ENCODE peak calls at places on chromosomes 16 and 17, in ten cellular contexts. I is GM03348; O is SW480; W is heart left ventricle; S is adrenal gland; Z is iris pigment epithelial cell; G is HEK293T; K is activated CD8-positive, alpha-beta memory T cell treated with anti-CD3 and anti-CD28 coated beads for 24 hours; C is fibroblast of gingiva; N is stimulated activated CD8-positive, alpha-beta memory T cell treated with anti-CD3 and anti-CD28 coated beads, Interleukin-15, amount 100 ng/mL, for 4 hours. Y is an unnamed sample.

GRCh38 chr16:54538241-54538640 is 251.7 kb upstream of the IRX3 start:
- DNase-seq in C (peak), G (no peak), K (no peak), O (no peak), I (peak), W (no peak), N (no peak), S (no peak), Z (no peak), Y (no peak)

GRCh38 chr16:46949216-46949892 is 24.1 kb downstream of the DNAJA2 start:
- DNase-seq in N (no peak), O (no peak), Z (peak), C (no peak), G (no peak), S (no peak), K (no peak), I (no peak), W (no peak), Y (no peak)

GRCh38 chr16:88512728-88513674 is 57.2 kb upstream of the ZC3H18 start:
- DNase-seq in O (no peak), N (no peak), G (no peak), S (no peak), W (no peak), Z (no peak), K (no peak), C (no peak), I (no peak), Y (no peak)

GRCh38 chr17:40553694-40554534 is 11.4 kb downstream of the CCR7 start:
- DNase-seq in O (peak), K (peak), Z (no peak), W (peak), C (peak), N (no peak), I (peak), S (peak), G (no peak), Y (no peak)

GRCh38 chr16:81313731-81314602 is 795 bp upstream of the GAN start:
- DNase-seq in N (no peak), K (no peak), W (no peak), G (no peak), C (no peak), I (peak), O (peak), S (no peak), Z (peak), Y (no peak)

GRCh38 chr17:58277107-58277506 is 3.6 kb downstream of the MPO start:
- DNase-seq in S (no peak), I (no peak), C (no peak), O (no peak), N (no peak), G (peak), Z (peak), K (peak), W (no peak), Y (no peak)

GRCh38 chr16:72990003-72990521 is 57.9 kb downstream of the ZFHX3 start:
- DNase-seq in K (no peak), O (peak), Z (peak), N (no peak), C (peak), G (peak), I (peak), W (peak), S (peak), Y (peak)

GRCh38 chr17:3961564-3962047 is 2.6 kb downstream of the ATP2A3 start:
- DNase-seq in Z (no peak), C (no peak), S (no peak), N (no peak), W (no peak), G (no peak), I (no peak), K (no peak), O (no peak), Y (no peak)

GRCh38 chr16:17002557-17002956 is 468.2 kb downstream of the XYLT1 start:
- DNase-seq in O (no peak), K (no peak), C (no peak), S (no peak), W (no peak), G (no peak), Z (no peak), N (no peak), I (no peak), Y (no peak)

GRCh38 chr17:78117027-78117981 is 11.3 kb downstream of the TMC6 start:
- DNase-seq in W (peak), G (no peak), S (no peak), O (no peak), K (no peak), I (no peak), N (no peak), C (no peak), Z (no peak), Y (no peak)

GRCh38 chr17:8056232-8056975 is 17.5 kb downstream of the ALOX15B start:
- DNase-seq in Z (peak), W (peak), S (no peak), C (peak), N (no peak), O (peak), K (no peak), G (no peak), I (peak), Y (no peak)

GRCh38 chr16:14289692-14290340 is 218.7 kb downstream of the MRTFB start:
- DNase-seq in S (no peak), G (peak), O (peak), N (no peak), W (no peak), K (peak), I (no peak), Z (no peak), C (no peak), Y (no peak)

GRCh38 chr17:20924306-20924705 is 118.5 kb downstream of the USP22 start:
- DNase-seq in C (no peak), G (no peak), O (no peak), W (no peak), N (no peak), Z (no peak), S (no peak), I (no peak), K (no peak), Y (no peak)

GRCh38 chr16:56270828-56271227 is 79.5 kb downstream of the GNAO1 start:
- DNase-seq in W (no peak), K (no peak), N (no peak), C (no peak), G (no peak), I (no peak), O (no peak), Z (no peak), S (no peak), Y (no peak)

GRCh38 chr17:71224824-71225575 is 895.8 kb upstream of the SOX9 start:
- DNase-seq in Z (no peak), S (no peak), K (no peak), O (no peak), C (no peak), G (peak), W (no peak), I (no peak), N (no peak), Y (no peak)

GRCh38 chr17:38657824-38658740 is 16.7 kb downstream of the EPOP start:
- DNase-seq in C (no peak), G (no peak), W (no peak), O (no peak), K (no peak), N (no peak), S (no peak), I (no peak), Z (no peak), Y (no peak)

GRCh38 chr16:11254913-11255736 is 879 bp downstream of the SOCS1 start:
- DNase-seq in N (no peak), O (peak), W (peak), K (peak), Z (peak), I (peak), G (no peak), S (peak), C (peak), Y (no peak)

GRCh38 chr17:42814633-42815399 is 9.3 kb downstream of the BECN1 start:
- DNase-seq in I (peak), N (no peak), O (no peak), Z (peak), G (no peak), C (peak), W (no peak), K (no peak), S (no peak), Y (no peak)

GRCh38 chr17:40303009-40303657 is 5.8 kb upstream of the RARA start:
- DNase-seq in O (peak), C (peak), G (peak), N (no peak), K (no peak), Z (peak), W (no peak), I (no peak), S (no peak), Y (no peak)

Y was measured in vagina.